ENCODE peak calls at places on chromosomes 1 and 21, in five cellular contexts. B is GF-D8, P is left ventricle myocardium superior, D is ELF-1, X is LHCN-M2. Q is an unnamed sample.

GRCh38 chr1:206933333-206933945 is 11.7 kb upstream of the FCMR start:
- DNase-seq in P (peak), X (peak), D (peak), B (no peak), Q (peak)

GRCh38 chr1:14366361-14367018 is 232.0 kb upstream of the KAZN start:
- DNase-seq in D (peak), P (peak), B (no peak), X (peak), Q (no peak)

GRCh38 chr1:117479086-117479485 is 111.8 kb downstream of the MAN1A2 start:
- DNase-seq in X (no peak), D (no peak), P (no peak), B (no peak), Q (no peak)

GRCh38 chr1:20546637-20547036 is 5.7 kb upstream of the FAM43B start:
- DNase-seq in X (no peak), P (no peak), B (no peak), D (no peak), Q (no peak)

GRCh38 chr1:109193653-109194590 is 19.8 kb upstream of the SARS1 start:
- DNase-seq in B (no peak), D (peak), P (no peak), X (no peak), Q (peak)

GRCh38 chr1:2073382-2074230 is 23.4 kb downstream of the PRKCZ start:
- DNase-seq in X (peak), B (no peak), D (no peak), P (no peak), Q (peak)

GRCh38 chr1:172903581-172904220 is 147.0 kb downstream of the TNFSF18 start:
- DNase-seq in P (no peak), B (no peak), D (no peak), X (peak), Q (no peak)

GRCh38 chr21:32494946-32495703 is 82.6 kb downstream of the EVA1C start:
- DNase-seq in P (no peak), X (peak), D (no peak), B (no peak), Q (no peak)

GRCh38 chr21:37210017-37210593 is 57.0 kb downstream of the VPS26C start:
- DNase-seq in B (peak), D (no peak), X (no peak), P (no peak), Q (no peak)

GRCh38 chr1:77990629-77991204 is 11.8 kb upstream of the FUBP1 start:
- DNase-seq in B (no peak), P (no peak), D (no peak), X (no peak), Q (no peak)

GRCh38 chr1:60255565-60255964 is 182.0 kb upstream of the C1orf87 start:
- DNase-seq in D (no peak), P (no peak), X (peak), B (no peak), Q (no peak)

GRCh38 chr1:239233626-239234025 is 152.7 kb upstream of the CHRM3 start:
- DNase-seq in X (no peak), B (no peak), D (peak), P (no peak), Q (no peak)